ENCODE peak calls at places on chromosomes 2 and 18, in six cellular contexts. L is H9, G is GM23248, M is fibroblast of lung, T is neural progenitor cell, A is SK-N-SH. C is an unnamed sample.

GRCh38 chr2:65489269-65489668 is 56.9 kb upstream of the SPRED2 start:
- DNase-seq in T (no peak), L (no peak), M (no peak), A (no peak), G (no peak), C (no peak)

GRCh38 chr2:141393214-141393545 is 737.6 kb downstream of the LRP1B start:
- DNase-seq in G (peak), A (no peak), L (no peak), M (peak), T (no peak), C (no peak)

GRCh38 chr2:9170458-9171130 is 36.0 kb upstream of the ASAP2 start:
- DNase-seq in A (no peak), L (no peak), T (no peak), G (no peak), M (no peak), C (no peak)

GRCh38 chr2:16400127-16400623 is 265.5 kb downstream of the CYRIA start:
- DNase-seq in M (no peak), G (no peak), L (no peak), T (no peak), A (no peak), C (no peak)

GRCh38 chr2:148279216-148279615 is 258.3 kb downstream of the MBD5 start:
- DNase-seq in M (no peak), G (no peak), A (no peak), T (no peak), L (no peak), C (no peak)

GRCh38 chr2:54866179-54866578 is 142.7 kb downstream of the EML6 start:
- DNase-seq in M (peak), G (no peak), T (no peak), L (no peak), A (no peak), C (no peak)

GRCh38 chr2:38723173-38723572 is 28.0 kb downstream of the SRSF7 start:
- DNase-seq in A (no peak), L (no peak), M (no peak), G (no peak), T (no peak), C (no peak)

GRCh38 chr2:241035818-241036396 is 37.5 kb downstream of the SNED1 start:
- DNase-seq in A (peak), M (no peak), G (no peak), T (peak), L (peak), C (no peak)

GRCh38 chr2:96502891-96503636 is 2.1 kb downstream of the NEURL3 start:
- DNase-seq in G (no peak), A (no peak), M (no peak), T (no peak), L (no peak), C (no peak)

GRCh38 chr2:2671826-2672225 is 340.8 kb upstream of the MYT1L start:
- DNase-seq in G (no peak), M (no peak), A (no peak), T (no peak), L (no peak), C (no peak)

GRCh38 chr18:3248670-3249359 is 1.2 kb downstream of the MYL12A start:
- DNase-seq in T (peak), G (peak), M (peak), A (no peak), L (no peak), C (no peak)

GRCh38 chr2:127358044-127358443 is 29.7 kb downstream of the MAP3K2 start:
- DNase-seq in L (no peak), M (peak), G (no peak), T (no peak), A (no peak), C (no peak)

GRCh38 chr2:236113425-236113824 is 54.8 kb downstream of the GBX2 start:
- DNase-seq in L (no peak), A (no peak), G (no peak), M (peak), T (no peak), C (no peak)

GRCh38 chr2:46075848-46076247 is 221.4 kb upstream of the EPAS1 start:
- DNase-seq in L (no peak), A (no peak), T (no peak), M (peak), G (peak), C (no peak)

GRCh38 chr2:99140056-99140859 is 1.2 kb upstream of the C2orf15 start:
- DNase-seq in G (peak), M (peak), L (no peak), A (no peak), T (no peak), C (no peak)

GRCh38 chr18:24805156-24805555 is 344.7 kb downstream of the HRH4 start:
- DNase-seq in T (no peak), A (no peak), L (no peak), M (no peak), G (no peak), C (no peak)

GRCh38 chr2:134181219-134181618 is 72.7 kb upstream of the MGAT5 start:
- DNase-seq in L (no peak), M (no peak), G (no peak), T (no peak), A (no peak), C (no peak)

GRCh38 chr2:12663306-12664037 is 53.3 kb upstream of the TRIB2 start:
- DNase-seq in M (no peak), A (no peak), T (no peak), L (no peak), G (no peak), C (no peak)

GRCh38 chr18:59881728-59882685 is 17.8 kb upstream of the PMAIP1 start:
- DNase-seq in A (no peak), G (peak), M (peak), T (no peak), L (no peak), C (no peak)

GRCh38 chr2:96091711-96092579 is 24.4 kb downstream of the ADRA2B start:
- DNase-seq in T (no peak), L (peak), M (no peak), G (no peak), A (no peak), C (no peak)

GRCh38 chr2:242029422-242030225 is 160.1 kb downstream of the RTP5 start:
- DNase-seq in L (peak), G (peak), T (no peak), M (no peak), A (no peak), C (no peak)

GRCh38 chr18:6055711-6056110 is 160.4 kb upstream of the TMEM200C start:
- DNase-seq in M (peak), G (peak), T (no peak), L (no peak), A (peak), C (no peak)

GRCh38 chr2:232458051-232458660 is 2.2 kb downstream of the ALPI start:
- DNase-seq in T (no peak), G (no peak), A (no peak), L (peak), M (no peak), C (no peak)

GRCh38 chr18:76821875-76822509 is 365 bp upstream of the ZNF236 start:
- DNase-seq in M (peak), T (peak), G (peak), A (peak), L (no peak), C (peak)

GRCh38 chr2:121567452-121567851 is 36.8 kb downstream of the RNU4ATAC start:
- DNase-seq in G (peak), A (no peak), T (no peak), L (no peak), M (peak), C (no peak)

GRCh38 chr18:23635283-23636040 is 27.2 kb downstream of the ANKRD29 start:
- DNase-seq in L (peak), M (peak), G (peak), A (no peak), T (no peak), C (no peak)

GRCh38 chr2:102301867-102302362 is 9.4 kb upstream of the IL1RL1 start:
- DNase-seq in L (peak), A (no peak), M (no peak), G (peak), T (peak), C (peak)

GRCh38 chr2:200964498-200964897 is 1.0 kb upstream of the ORC2 start:
- DNase-seq in G (no peak), L (no peak), A (no peak), M (no peak), T (no peak), C (no peak)

GRCh38 chr2:30276455-30276911 is 45.1 kb downstream of the LBH start:
- DNase-seq in M (no peak), L (no peak), T (no peak), G (peak), A (no peak), C (no peak)

GRCh38 chr18:79826966-79827365 is 29.2 kb downstream of the KCNG2 start:
- DNase-seq in M (no peak), L (peak), A (no peak), T (no peak), G (no peak), C (no peak)

GRCh38 chr2:190996338-190996946 is 17.5 kb downstream of the STAT1 start:
- DNase-seq in T (peak), M (peak), A (peak), G (peak), L (peak), C (peak)

GRCh38 chr2:96205888-96206287 is 2.7 kb downstream of the STARD7 start:
- DNase-seq in A (no peak), G (peak), L (no peak), M (peak), T (no peak), C (no peak)

GRCh38 chr2:183541766-183542165 is 417.5 kb downstream of the NUP35 start:
- DNase-seq in M (peak), A (no peak), G (peak), L (no peak), T (no peak), C (no peak)

DNA sequence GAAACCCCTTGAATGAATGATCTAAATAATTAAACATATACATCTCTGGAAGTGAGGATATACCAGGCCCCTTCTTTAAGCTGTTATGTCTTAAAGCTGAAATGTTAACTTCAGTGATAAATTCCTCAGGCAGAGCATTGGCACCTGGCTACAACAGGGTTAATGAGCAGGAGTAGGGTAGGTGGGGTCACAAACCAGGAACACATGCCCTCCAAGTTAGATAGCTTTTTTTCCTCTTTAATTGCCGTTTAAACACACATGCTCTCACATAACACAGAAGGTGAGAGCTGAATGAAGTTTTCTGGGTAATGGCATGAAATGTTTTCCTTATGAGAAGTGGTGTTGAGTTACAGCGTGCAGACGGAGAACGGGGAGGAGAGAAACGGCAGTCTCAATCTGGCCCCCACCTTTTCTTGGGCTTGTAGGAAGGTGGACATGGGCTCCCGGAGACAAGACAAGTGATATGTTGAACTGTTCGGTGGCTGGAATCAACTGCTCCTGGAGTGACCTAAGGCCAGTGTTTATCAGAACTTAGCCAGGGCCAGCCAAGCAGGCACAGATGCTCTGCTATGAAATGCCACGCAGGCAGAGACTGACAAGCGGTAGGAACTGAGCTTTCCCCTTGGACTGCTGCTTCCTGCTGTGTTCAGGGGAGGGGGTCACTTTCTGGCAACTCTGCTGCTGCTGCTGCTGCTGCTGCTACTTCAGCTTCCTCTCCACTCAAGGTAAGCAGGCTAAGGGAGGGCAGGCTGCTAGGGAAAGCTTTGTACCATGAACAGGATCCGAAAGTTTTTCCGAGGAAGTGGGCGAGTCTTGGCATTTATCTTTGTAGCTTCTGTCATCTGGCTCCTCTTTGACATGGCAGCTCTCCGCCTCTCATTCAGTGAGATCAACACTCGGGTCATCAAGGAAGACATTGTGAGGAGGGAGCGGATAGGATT is at the start of gene GALNT5:
- DNase-seq in L (peak), G (peak), M (peak), A (no peak), T (peak), C (peak)
- H2AFZ ChIP-seq in L (peak), G (peak), M (peak), A (peak), T (peak), C (peak)

GRCh38 chr2:164839914-164840457 is 1.6 kb downstream of the COBLL1 start:
- DNase-seq in A (no peak), L (no peak), M (peak), G (peak), T (no peak), C (no peak)
- H3K9ac ChIP-seq in A (no peak), L (no peak), M (no peak), G (no peak), T (no peak), C (no peak)

GRCh38 chr2:106579750-106580197 is 92.6 kb downstream of the CD8B2 start:
- DNase-seq in M (no peak), L (no peak), A (peak), T (no peak), G (no peak), C (no peak)

GRCh38 chr2:106582431-106583143 is 95.4 kb downstream of the CD8B2 start:
- DNase-seq in M (peak), G (peak), T (peak), L (peak), A (peak), C (peak)

GRCh38 chr2:106580241-106580640 is 93.1 kb downstream of the CD8B2 start:
- DNase-seq in T (no peak), G (no peak), M (no peak), L (no peak), A (no peak), C (no peak)

GRCh38 chr2:106581755-106582430 is 94.7 kb downstream of the CD8B2 start:
- DNase-seq in A (peak), G (peak), L (peak), M (peak), T (peak), C (no peak)

GRCh38 chr2:106581276-106581675 is 94.1 kb downstream of the CD8B2 start:
- DNase-seq in L (no peak), T (no peak), A (no peak), G (no peak), M (no peak), C (no peak)
- H2AFZ ChIP-seq in L (no peak), T (no peak), A (no peak), G (no peak), M (no peak), C (no peak)

GRCh38 chr2:60837123-60837522 is 44.3 kb upstream of the REL start:
- DNase-seq in L (no peak), T (no peak), G (no peak), A (no peak), M (no peak), C (no peak)
- H3K9ac ChIP-seq in L (no peak), T (no peak), G (no peak), A (no peak), M (no peak), C (no peak)

DNA sequence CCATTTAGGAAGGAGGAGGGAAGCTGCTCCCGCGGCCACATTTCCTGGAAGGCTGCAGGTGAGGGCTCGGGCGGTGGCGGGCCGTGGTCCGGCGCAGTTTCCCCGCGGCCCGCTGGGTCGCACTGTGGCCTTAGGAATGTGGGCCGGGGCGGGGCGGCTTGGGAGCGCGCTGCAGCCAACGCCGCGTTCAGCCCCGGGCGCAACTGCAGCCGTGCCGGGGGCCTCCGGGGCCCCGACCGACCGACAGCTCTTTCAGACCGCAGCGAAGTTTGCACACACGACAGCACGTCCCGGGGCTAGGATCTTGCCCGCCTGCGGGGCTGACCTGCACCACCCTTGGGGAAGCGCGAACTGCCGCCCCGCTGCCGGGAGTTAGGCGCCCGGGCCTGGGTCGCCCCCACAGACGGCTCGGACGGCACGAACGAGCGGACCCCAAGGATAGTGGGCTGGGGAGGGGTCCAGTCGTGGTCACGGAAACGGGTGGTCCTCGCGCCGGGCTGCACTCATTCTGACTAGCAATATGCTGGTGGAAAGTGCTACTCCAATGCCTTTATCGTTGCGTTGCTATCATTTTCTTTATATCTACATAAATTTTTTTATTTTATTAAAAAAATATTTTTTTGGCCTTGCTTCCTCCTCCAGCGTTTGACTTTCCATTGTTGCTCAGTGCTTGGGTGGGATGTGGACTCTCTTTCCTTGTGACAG is 70.0 kb upstream of the DLX2 start:
- DNase-seq in M (peak), G (peak), A (peak), T (peak), L (peak), C (peak)
- H2AFZ ChIP-seq in M (peak), G (peak), A (peak), T (peak), L (peak), C (peak)

DNA sequence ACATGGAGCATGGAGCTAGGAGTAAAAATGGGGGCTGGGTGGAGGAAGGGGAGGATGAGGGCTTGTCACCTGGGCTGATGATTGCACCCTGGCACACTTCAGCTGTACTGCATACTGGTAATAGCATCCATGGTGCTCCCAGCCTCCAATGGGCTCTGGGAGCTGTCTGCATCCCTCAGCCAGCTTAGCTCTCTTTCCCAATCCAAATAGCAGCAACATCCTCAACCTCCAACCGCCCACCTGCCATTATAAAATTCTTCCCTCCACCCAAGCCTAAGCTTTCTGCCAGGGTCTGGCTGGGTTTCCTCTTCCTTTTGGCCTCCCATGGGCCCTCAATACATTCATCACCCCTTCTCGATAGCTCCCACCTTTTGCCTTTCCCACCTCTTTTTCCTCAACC is 110.1 kb downstream of the LYPD1 start:
- DNase-seq in A (no peak), T (no peak), L (no peak), M (no peak), G (no peak), C (no peak)
- H3K9ac ChIP-seq in A (no peak), T (no peak), L (no peak), M (no peak), G (no peak), C (no peak)

GRCh38 chr2:10407841-10408648 is 40.1 kb downstream of the ODC1 start:
- DNase-seq in M (peak), G (peak), T (no peak), A (no peak), L (peak), C (no peak)
- H2AFZ ChIP-seq in M (no peak), G (no peak), T (no peak), A (no peak), L (no peak), C (no peak)

GRCh38 chr2:88585969-88586368 is 41.3 kb downstream of the EIF2AK3 start:
- DNase-seq in G (no peak), A (no peak), L (no peak), T (no peak), M (no peak), C (no peak)

GRCh38 chr2:88596141-88596830 is 31.0 kb downstream of the EIF2AK3 start:
- DNase-seq in G (no peak), A (no peak), M (peak), L (no peak), T (peak), C (no peak)

GRCh38 chr2:88591684-88592083 is 35.6 kb downstream of the EIF2AK3 start:
- DNase-seq in T (no peak), A (no peak), M (no peak), L (no peak), G (no peak), C (no peak)

GRCh38 chr2:88590998-88591613 is 36.2 kb downstream of the EIF2AK3 start:
- DNase-seq in L (peak), T (peak), A (peak), M (peak), G (peak), C (peak)
- H3K9ac ChIP-seq in L (no peak), T (no peak), A (no peak), M (no peak), G (no peak), C (no peak)

GRCh38 chr18:12747530-12748315 is 44.9 kb downstream of the PSMG2 start:
- DNase-seq in L (no peak), G (no peak), T (no peak), M (peak), A (no peak), C (no peak)
- H2AFZ ChIP-seq in L (no peak), G (no peak), T (no peak), M (no peak), A (no peak), C (no peak)

DNA sequence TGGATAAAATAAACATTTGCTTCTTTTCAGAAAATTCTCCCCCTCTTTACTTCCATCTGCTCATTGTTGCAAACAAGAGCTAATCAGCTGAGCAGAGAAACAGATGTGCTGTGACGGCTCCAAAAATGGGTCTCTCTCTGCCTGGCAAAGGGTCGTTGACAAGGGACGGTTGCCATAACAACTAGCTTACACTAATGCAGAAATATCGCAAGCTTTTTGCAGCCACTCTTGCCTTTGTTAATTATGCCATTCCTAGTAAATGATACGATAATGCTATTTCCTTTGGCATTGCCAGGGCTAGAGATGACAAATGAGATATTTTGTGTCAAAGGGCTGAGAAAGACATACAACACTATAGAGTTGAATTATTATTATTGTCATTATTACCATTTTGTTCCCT is 46.7 kb downstream of the MYO3B start:
- DNase-seq in T (no peak), G (no peak), M (no peak), A (peak), L (no peak), C (no peak)
- H3K9ac ChIP-seq in T (no peak), G (no peak), M (no peak), A (no peak), L (no peak), C (no peak)

C was measured in neuronal stem cell.